ENCODE peak calls at places on chromosome 19, in six cellular contexts. Q is GM12892, O is GM12878, J is HepG2, H is K562, W is H1. V is an unnamed sample.

GRCh38 chr19:36508325-36508724 is 19.0 kb upstream of the ZNF566 start:
- DNase-seq in Q (no peak), O (no peak), J (no peak), H (no peak), W (no peak), V (no peak)

GRCh38 chr19:3131168-3131567 is 4.7 kb upstream of the GNA15 start:
- DNase-seq in Q (no peak), O (no peak), J (no peak), H (no peak), W (no peak), V (no peak)

GRCh38 chr19:3234800-3235199 is 10.3 kb downstream of the CELF5 start:
- DNase-seq in Q (no peak), O (no peak), J (no peak), H (peak; percentile 62), W (peak; percentile 93), V (no peak)

GRCh38 chr19:49631279-49631588 is 8.7 kb downstream of the RRAS start:
- DNase-seq in Q (no peak), O (no peak), J (no peak), H (no peak), W (no peak), V (no peak)

GRCh38 chr19:2532252-2533071 is 56.5 kb downstream of the GADD45B start:
- DNase-seq in Q (no peak), O (no peak), J (no peak), H (no peak), W (no peak), V (no peak)

GRCh38 chr19:4277051-4277700 is 1.9 kb upstream of the SHD start:
- DNase-seq in Q (no peak), O (no peak), J (no peak), H (peak; percentile 40), W (no peak), V (no peak)

GRCh38 chr19:54248016-54248601 is 5.5 kb upstream of the LILRA6 start:
- DNase-seq in Q (no peak), O (no peak), J (no peak), H (no peak), W (no peak), V (no peak)

GRCh38 chr19:11018179-11018578 is 57.3 kb downstream of the SMARCA4 start:
- DNase-seq in Q (no peak), O (no peak), J (no peak), H (peak; percentile 31), W (no peak), V (no peak)

GRCh38 chr19:33679696-33680095 is 57.9 kb downstream of the CHST8 start:
- DNase-seq in Q (no peak), O (no peak), J (no peak), H (no peak), W (no peak), V (no peak)

DNA sequence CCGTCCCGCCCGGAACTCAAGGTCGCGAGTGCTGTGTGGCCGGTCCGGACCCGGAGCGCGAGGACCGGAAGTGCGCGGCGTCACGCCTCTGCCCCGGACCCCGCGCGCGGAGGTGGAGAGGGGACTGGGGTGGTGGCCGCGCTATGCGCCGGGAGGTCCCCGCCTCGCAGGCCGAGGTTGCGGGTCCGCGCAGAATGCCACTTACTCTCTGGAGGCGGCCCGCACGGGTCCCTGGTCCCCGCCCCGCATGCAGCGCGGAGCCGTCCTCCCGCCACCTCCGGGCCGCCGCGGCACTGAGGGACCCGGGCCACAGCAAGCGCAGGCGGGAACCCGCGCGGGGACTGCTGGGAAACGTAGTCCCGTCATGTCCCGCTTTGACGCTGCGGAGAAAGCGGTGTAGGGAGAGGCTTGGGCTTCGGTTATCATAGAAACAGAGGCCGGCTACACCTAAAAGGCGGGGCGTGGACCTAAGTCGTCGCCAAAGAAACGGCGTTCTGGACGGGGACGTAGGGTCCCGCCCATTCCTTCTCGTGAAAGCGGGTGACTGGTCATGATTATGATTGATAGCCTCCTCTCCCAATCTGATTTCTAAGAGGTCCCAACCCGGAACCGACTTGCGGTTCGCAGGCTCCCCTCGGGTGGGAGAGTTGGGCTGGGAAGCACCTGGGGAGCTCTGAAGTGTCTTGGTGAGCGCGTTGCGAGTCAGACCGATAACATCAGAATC is at the start of gene ZNF837:
- DNase-seq in Q (peak; percentile 94), O (peak; percentile 99), J (peak; percentile 99), H (peak; percentile 89), W (peak; percentile 96), V (peak; percentile 94)
- TF ChIP-seq POLR2A in Q (peak; percentile 82), O (peak; percentile 87), J (peak; percentile 76), H (peak; percentile 96), W (peak; percentile 89), V (peak; percentile 69)

DNA sequence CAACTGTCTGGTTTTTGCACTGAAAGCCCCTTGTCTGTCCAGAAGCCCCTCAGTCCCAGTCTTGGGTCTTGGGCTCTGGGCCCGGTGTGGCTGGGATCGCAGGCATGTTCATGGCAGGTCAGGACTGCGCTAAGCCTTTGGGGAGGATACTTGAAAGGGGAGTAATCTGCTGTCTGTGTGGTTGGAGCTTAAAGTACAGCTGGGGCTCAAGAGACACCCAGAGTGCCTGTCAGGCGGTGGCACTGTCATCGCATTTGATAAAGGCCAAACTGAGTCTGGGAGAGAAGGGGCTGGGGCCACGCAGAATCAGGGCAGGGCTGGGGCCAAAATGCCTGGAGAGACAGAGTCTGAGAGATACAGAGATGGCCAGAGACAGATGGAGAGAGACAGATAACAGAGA is 4.2 kb upstream of the CILP2 start:
- DNase-seq in Q (no peak), O (no peak), J (no peak), H (no peak), W (no peak), V (no peak)
- TF ChIP-seq TAF1 in Q (no peak), O (no peak), J (no peak), H (no peak), W (no peak), V (no peak)

DNA sequence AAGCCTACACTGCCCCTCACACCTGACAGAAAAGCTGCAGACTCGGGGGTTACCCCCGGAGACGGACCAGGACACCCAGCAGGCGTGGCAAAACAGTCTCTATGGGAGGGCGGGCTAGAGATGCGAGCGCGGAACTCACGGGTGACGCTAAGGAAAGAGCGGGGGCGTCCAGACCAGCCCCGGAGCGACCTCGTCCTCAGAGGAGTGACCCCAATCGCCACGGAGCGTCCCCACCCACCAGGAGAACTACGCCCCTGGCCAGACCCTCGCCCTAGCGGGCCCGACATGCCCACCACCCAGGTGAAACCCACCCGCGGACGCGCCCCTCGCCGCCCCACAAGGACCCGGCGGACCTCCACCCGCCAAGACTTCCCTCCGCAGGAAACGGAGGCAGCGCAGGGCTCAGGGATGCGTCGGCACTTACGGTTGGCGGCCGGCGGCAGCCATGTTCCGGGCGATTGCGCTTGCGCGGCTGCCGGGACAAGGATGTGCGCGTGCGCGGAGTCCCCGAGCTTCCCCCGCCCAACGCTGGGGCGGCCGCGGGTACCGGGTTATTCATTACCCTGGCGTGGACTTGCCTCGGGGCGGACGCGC is at the start of gene ZNF329:
- DNase-seq in Q (peak; percentile 68), O (peak; percentile 32), J (peak; percentile 66), H (peak; percentile 91), W (peak; percentile 96), V (peak; percentile 84)
- TF ChIP-seq POLR2A in Q (peak; percentile 80), O (peak; percentile 81), J (peak; percentile 63), H (peak; percentile 74), W (peak; percentile 56), V (peak; percentile 65)

GRCh38 chr19:40610396-40611064 is 9.4 kb downstream of the LTBP4 start:
- DNase-seq in Q (no peak), O (no peak), J (no peak), H (no peak), W (no peak), V (no peak)
- TF ChIP-seq TAF1 in Q (no peak), O (no peak), J (no peak), H (no peak), W (no peak), V (no peak)

DNA sequence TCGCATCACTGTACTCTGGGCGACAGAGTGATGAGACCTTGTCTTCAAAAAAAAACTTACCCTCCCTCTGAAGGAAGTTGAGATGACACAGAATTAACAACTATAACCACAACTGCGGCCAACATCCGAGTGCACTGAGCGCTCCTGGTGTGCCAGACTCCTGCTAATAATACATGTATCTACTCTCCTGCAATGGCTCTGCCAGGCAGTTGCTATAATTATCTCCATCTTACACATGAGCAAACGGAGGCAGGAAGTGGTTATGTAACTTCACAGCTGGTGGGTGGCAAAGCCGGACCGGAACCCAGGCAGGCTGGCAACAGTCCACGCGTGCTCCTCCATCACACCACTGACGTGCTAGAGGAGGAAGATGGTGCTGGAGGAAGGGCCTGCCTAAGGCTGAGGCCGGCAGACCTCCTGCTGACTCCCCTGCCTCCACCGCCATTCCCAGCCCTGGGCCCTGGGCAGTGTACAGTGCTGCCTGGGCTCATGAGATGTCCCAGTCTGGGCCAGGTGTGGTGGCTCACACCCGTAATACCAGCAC is 12.6 kb downstream of the XRCC1 start:
- DNase-seq in Q (no peak), O (peak; percentile 91), J (no peak), H (no peak), W (no peak), V (no peak)
- TF ChIP-seq POLR2A in Q (no peak), O (no peak), J (no peak), H (no peak), W (no peak), V (no peak)

DNA sequence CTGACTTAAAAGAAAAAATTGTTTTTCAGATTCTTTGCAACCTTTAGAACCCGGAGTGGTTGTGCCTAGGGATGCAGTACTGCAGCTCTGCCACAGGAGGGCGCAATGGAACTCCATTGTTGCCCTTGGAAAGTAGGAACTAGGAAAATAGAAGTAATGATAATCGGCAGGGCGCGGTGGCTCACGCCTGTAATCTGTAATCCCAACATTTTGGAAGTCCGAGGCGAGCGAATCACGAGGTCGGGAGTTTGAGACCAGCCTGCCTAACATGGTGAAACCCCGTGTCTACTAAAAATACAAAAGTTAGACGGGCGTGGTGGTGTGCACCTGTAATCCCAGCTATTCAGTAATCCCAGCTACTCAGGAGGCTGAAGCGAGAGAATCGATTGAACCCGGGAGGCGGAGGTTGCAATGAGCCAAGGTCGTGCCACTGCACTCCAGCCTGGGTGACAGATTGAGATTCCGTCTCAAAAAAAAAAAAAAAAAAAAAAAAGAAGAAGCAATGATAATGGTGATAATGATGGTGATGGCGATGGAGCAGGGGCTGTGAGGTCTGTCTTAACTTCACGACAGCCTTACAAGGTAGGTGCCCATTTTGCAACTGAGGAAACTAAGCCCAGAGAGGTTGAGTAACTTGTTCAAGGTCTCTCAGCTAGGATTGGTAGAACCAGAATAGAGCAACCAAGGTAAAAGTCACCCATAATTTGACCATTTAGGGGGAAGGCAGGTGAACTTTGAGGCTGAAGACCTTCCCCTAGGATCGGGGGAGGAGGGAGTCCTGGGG is 5.5 kb upstream of the ADAMTS10 start:
- DNase-seq in Q (no peak), O (no peak), J (peak; percentile 62), H (peak; percentile 70), W (peak; percentile 87), V (no peak)
- TF ChIP-seq TAF1 in Q (no peak), O (no peak), J (no peak), H (no peak), W (no peak), V (no peak)